ENCODE peak calls at places on chromosomes 16 and 17, in five cellular contexts. Y is NCI-H1417; U is HEK293T; J is effector CD4-positive, alpha-beta T cell; L is adipocyte. Z is an unnamed sample.
A peak's percentile ranks its signal among the peaks of the same experiment; 100 is the strongest.

GRCh38 chr16:8686031-8686621 is 11.7 kb downstream of the ABAT start:
- DNase-seq in Y (no peak), U (no peak), L (no peak), J (no peak), Z (no peak)

GRCh38 chr17:75144816-75145511 is 9.3 kb downstream of the JPT1 start:
- DNase-seq in Y (no peak), J (no peak), U (no peak), L (no peak), Z (no peak)

GRCh38 chr17:19762515-19762961 is 14.4 kb upstream of the ALDH3A1 start:
- DNase-seq in J (peak; percentile 54), Y (peak; percentile 25), L (peak; percentile 88), U (peak; percentile 85), Z (peak; percentile 56)

GRCh38 chr17:49696233-49696761 is 11.5 kb downstream of the SLC35B1 start:
- DNase-seq in Y (no peak), J (peak; percentile 27), U (no peak), L (no peak), Z (no peak)

GRCh38 chr16:86044241-86044671 is 145.3 kb downstream of the IRF8 start:
- DNase-seq in L (peak; percentile 48), Y (no peak), U (peak; percentile 75), J (no peak), Z (peak; percentile 32)

GRCh38 chr16:88383401-88384221 is 852 bp downstream of the ZNF469 start:
- DNase-seq in J (no peak), Y (no peak), U (peak; percentile 47), L (peak; percentile 85), Z (peak; percentile 50)

GRCh38 chr17:82385559-82386255 is 14.1 kb downstream of the UTS2R start:
- DNase-seq in J (no peak), L (no peak), Y (no peak), U (no peak), Z (no peak)

GRCh38 chr16:89442588-89442987 is 47.8 kb downstream of the ANKRD11 start:
- DNase-seq in L (no peak), U (no peak), Y (no peak), J (no peak), Z (no peak)

GRCh38 chr17:77724876-77725615 is 233.5 kb upstream of the TNRC6C start:
- DNase-seq in L (no peak), Y (peak; percentile 88), U (no peak), J (no peak), Z (no peak)

GRCh38 chr17:40281663-40282062 is 6.0 kb upstream of the CDC6 start:
- DNase-seq in Y (no peak), L (no peak), J (no peak), U (no peak), Z (no peak)

GRCh38 chr17:56598471-56598870 is 5.0 kb downstream of the NOG start:
- DNase-seq in J (no peak), L (peak; percentile 30), Y (no peak), U (no peak), Z (no peak)

GRCh38 chr16:88681084-88681680 is 5.1 kb downstream of the SNAI3 start:
- DNase-seq in U (peak; percentile 61), Y (no peak), L (no peak), J (peak; percentile 41), Z (no peak)

GRCh38 chr17:73090396-73091202 is 1.9 kb downstream of the SLC39A11 start:
- DNase-seq in L (no peak), J (no peak), U (no peak), Y (no peak), Z (no peak)

GRCh38 chr16:57175896-57176295 is 9.9 kb downstream of the PSME3IP1 start:
- DNase-seq in L (peak; percentile 86), J (no peak), Y (no peak), U (no peak), Z (peak; percentile 56)

GRCh38 chr17:5443728-5444127 is 4.8 kb upstream of the C1QBP start:
- DNase-seq in L (no peak), U (no peak), J (no peak), Y (no peak), Z (no peak)

GRCh38 chr17:43579570-43580140 is 33.5 kb upstream of the ETV4 start:
- DNase-seq in J (no peak), U (no peak), L (peak; percentile 55), Y (no peak), Z (peak; percentile 27)

GRCh38 chr16:81693047-81693446 is 86.0 kb upstream of the PLCG2 start:
- DNase-seq in J (no peak), U (no peak), Y (no peak), L (no peak), Z (peak; percentile 58)

GRCh38 chr16:84461029-84461415 is 43.4 kb downstream of the MEAK7 start:
- DNase-seq in Y (no peak), U (no peak), L (no peak), J (no peak), Z (no peak)

GRCh38 chr17:18002171-18002570 is 29.5 kb downstream of the DRC3 start:
- DNase-seq in U (no peak), J (no peak), L (no peak), Y (no peak), Z (no peak)

GRCh38 chr17:73906896-73907600 is 262.8 kb upstream of the SDK2 start:
- DNase-seq in U (no peak), Y (no peak), L (no peak), J (no peak), Z (no peak)

GRCh38 chr16:83781-84615 is 6.0 kb downstream of the MPG start:
- DNase-seq in U (no peak), L (no peak), Y (no peak), J (no peak), Z (no peak)

GRCh38 chr16:2019919-2020831 is 590 bp downstream of the NPW start:
- DNase-seq in J (no peak), L (peak; percentile 40), Y (no peak), U (no peak), Z (no peak)

GRCh38 chr16:56246051-56246817 is 54.9 kb downstream of the GNAO1 start:
- DNase-seq in L (peak; percentile 67), U (no peak), J (no peak), Y (no peak), Z (no peak)

GRCh38 chr17:82333279-82334171 is at the start of gene SECTM1:
- DNase-seq in J (no peak), L (peak; percentile 92), U (no peak), Y (no peak), Z (peak; percentile 54)

GRCh38 chr16:84785843-84786538 is 33.8 kb upstream of the CRISPLD2 start:
- DNase-seq in Y (peak; percentile 55), U (no peak), J (no peak), L (peak; percentile 68), Z (no peak)

GRCh38 chr16:72936408-72936807 is 111.5 kb downstream of the ZFHX3 start:
- DNase-seq in L (no peak), J (no peak), U (no peak), Y (no peak), Z (no peak)

GRCh38 chr17:54678158-54678557 is 222.5 kb upstream of the TOM1L1 start:
- DNase-seq in L (no peak), Y (no peak), J (no peak), U (no peak), Z (no peak)

GRCh38 chr17:60817187-60817586 is 139.5 kb downstream of the BCAS3 start:
- DNase-seq in L (peak; percentile 89), J (no peak), U (no peak), Y (no peak), Z (peak; percentile 96)

GRCh38 chr17:74742153-74742515 is 5.1 kb downstream of the RAB37 start:
- DNase-seq in Y (no peak), J (no peak), U (no peak), L (peak; percentile 20), Z (no peak)

GRCh38 chr17:57597531-57598453 is 147.3 kb downstream of the CCDC182 start:
- DNase-seq in U (peak; percentile 78), Y (peak; percentile 75), J (no peak), L (peak; percentile 86), Z (peak; percentile 73)

GRCh38 chr17:438191-438590 is 85.6 kb upstream of the RPH3AL start:
- DNase-seq in U (no peak), L (no peak), Y (no peak), J (no peak), Z (no peak)

GRCh38 chr17:76473541-76473985 is 6.2 kb downstream of the AANAT start:
- DNase-seq in U (no peak), Y (no peak), L (no peak), J (no peak), Z (no peak)

GRCh38 chr17:44235583-44235936 is 16.1 kb upstream of the UBTF start:
- DNase-seq in Y (no peak), J (no peak), L (no peak), U (no peak), Z (no peak)

GRCh38 chr16:5108505-5109158 is 11.0 kb upstream of the EEF2KMT start:
- DNase-seq in L (no peak), Y (no peak), J (no peak), U (no peak), Z (no peak)

GRCh38 chr16:2787961-2788360 is 601 bp upstream of the PRSS33 start:
- DNase-seq in Y (no peak), U (no peak), J (no peak), L (no peak), Z (no peak)

GRCh38 chr16:82899731-82900454 is 273.1 kb downstream of the CDH13 start:
- DNase-seq in J (no peak), Y (no peak), L (no peak), U (no peak), Z (peak; percentile 36)

GRCh38 chr16:28592511-28592910 is 4.3 kb downstream of the SULT1A2 start:
- DNase-seq in J (no peak), Y (no peak), U (no peak), L (no peak), Z (no peak)

Z was measured in fibroblast of gingiva.